ENCODE peak calls at places on chromosomes 12 and 14, in eight cellular contexts. D, L, B, W, E, Q, K and J are unnamed samples.

GRCh38 chr14:59213368-59214315 is 25.2 kb downstream of the DAAM1 start:
- DNase-seq in D (no peak), L (no peak), B (no peak), W (no peak), E (no peak), Q (no peak), K (no peak), J (no peak)

GRCh38 chr14:20343855-20344205 is 395 bp downstream of the PARP2 start:
- DNase-seq in D (no peak), L (no peak), B (no peak), W (no peak), E (no peak), Q (no peak), K (no peak), J (no peak)

GRCh38 chr14:96906434-96906833 is 109.3 kb downstream of the VRK1 start:
- DNase-seq in D (no peak), L (no peak), B (no peak), W (no peak), E (no peak), Q (no peak), K (no peak), J (no peak)

GRCh38 chr12:59357811-59358210 is 238.0 kb upstream of the SLC16A7 start:
- DNase-seq in D (no peak), L (no peak), B (no peak), W (no peak), E (no peak), Q (no peak), K (no peak), J (no peak)

GRCh38 chr12:117590999-117591398 is 229.6 kb upstream of the NOS1 start:
- DNase-seq in D (peak; percentile 23), L (no peak), B (no peak), W (no peak), E (no peak), Q (no peak), K (no peak), J (no peak)

GRCh38 chr12:28574746-28575592 is 384.7 kb downstream of the CCDC91 start:
- DNase-seq in D (no peak), L (peak; percentile 7), B (no peak), W (no peak), E (no peak), Q (no peak), K (no peak), J (no peak)

GRCh38 chr14:102293784-102294183 is 11.2 kb downstream of the MOK start:
- DNase-seq in D (no peak), L (no peak), B (no peak), W (no peak), E (no peak), Q (no peak), K (no peak), J (no peak)

GRCh38 chr12:85385406-85385805 is 105.4 kb downstream of the ALX1 start:
- DNase-seq in D (no peak), L (no peak), B (no peak), W (no peak), E (no peak), Q (no peak), K (no peak), J (no peak)

GRCh38 chr14:84857129-84857528 is 672.8 kb upstream of the FLRT2 start:
- DNase-seq in D (no peak), L (no peak), B (no peak), W (no peak), E (no peak), Q (no peak), K (no peak), J (no peak)

GRCh38 chr14:64800000-64800399 is 79.7 kb downstream of the SPTB start:
- DNase-seq in D (peak; percentile 45), L (peak; percentile 54), B (no peak), W (no peak), E (peak; percentile 58), Q (no peak), K (no peak), J (no peak)

GRCh38 chr14:23351681-23352505 is 794 bp downstream of the SLC22A17 start:
- DNase-seq in D (peak; percentile 74), L (no peak), B (peak; percentile 51), W (peak; percentile 41), E (no peak), Q (no peak), K (no peak), J (no peak)

GRCh38 chr12:58069268-58069967 is 128.1 kb downstream of the ATP23 start:
- DNase-seq in D (no peak), L (no peak), B (no peak), W (no peak), E (no peak), Q (no peak), K (no peak), J (no peak)

GRCh38 chr12:54749191-54749818 is 101.1 kb upstream of the DCD start:
- DNase-seq in D (peak; percentile 62), L (peak; percentile 25), B (no peak), W (peak; percentile 51), E (no peak), Q (peak; percentile 36), K (peak; percentile 23), J (no peak)

GRCh38 chr14:76697246-76697645 is 64.0 kb upstream of the VASH1 start:
- DNase-seq in D (no peak), L (no peak), B (no peak), W (no peak), E (no peak), Q (no peak), K (no peak), J (no peak)

GRCh38 chr12:1880876-1881275 is 37.6 kb downstream of the CACNA2D4 start:
- DNase-seq in D (no peak), L (no peak), B (no peak), W (no peak), E (no peak), Q (no peak), K (no peak), J (no peak)

GRCh38 chr14:20690848-20691640 is 2.5 kb downstream of the ANG start:
- DNase-seq in D (peak; percentile 76), L (peak; percentile 57), B (no peak), W (peak; percentile 57), E (no peak), Q (peak; percentile 60), K (peak; percentile 63), J (no peak)

GRCh38 chr14:32932921-32933622 is 5.6 kb upstream of the NPAS3 start:
- DNase-seq in D (peak; percentile 67), L (no peak), B (peak; percentile 38), W (peak; percentile 45), E (no peak), Q (no peak), K (no peak), J (no peak)
- H3K27ac ChIP-seq in D (no peak overlapping the region), L (no peak overlapping the region), B (no peak overlapping the region), W (no peak overlapping the region), E (no peak overlapping the region), Q (no peak overlapping the region), K (no peak overlapping the region), J (no peak overlapping the region)

DNA sequence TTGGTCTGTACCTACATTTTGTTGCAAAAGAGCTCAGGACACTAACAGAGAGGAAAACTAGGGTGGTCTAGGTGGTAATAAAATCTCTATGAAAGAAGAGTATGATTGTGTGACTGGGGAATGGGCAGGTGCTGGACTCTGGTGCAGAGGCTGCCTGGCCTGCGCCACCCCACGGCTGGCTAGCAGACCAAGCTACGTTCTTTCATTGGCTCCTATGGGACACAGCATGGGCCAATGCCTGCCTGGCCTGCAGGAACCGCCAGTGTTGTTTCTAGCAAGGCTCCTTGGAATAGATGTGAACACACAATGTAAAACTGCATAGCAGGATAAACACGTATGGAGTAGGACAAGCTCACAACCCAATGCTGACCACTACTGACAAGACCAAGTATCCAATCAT is 51.7 kb upstream of the CORO1C start:
- DNase-seq in D (no peak), L (no peak), B (no peak), W (no peak), E (no peak), Q (no peak), K (no peak), J (no peak)
- H3K27ac ChIP-seq in D (no peak overlapping the region), L (no peak overlapping the region), B (no peak overlapping the region), W (no peak overlapping the region), E (no peak overlapping the region), Q (no peak overlapping the region), K (no peak overlapping the region), J (no peak overlapping the region)

GRCh38 chr12:46661161-46661845 is 164.5 kb downstream of the SLC38A4 start:
- DNase-seq in D (peak; percentile 76), L (peak; percentile 60), B (no peak), W (peak; percentile 40), E (no peak), Q (peak; percentile 87), K (peak; percentile 33), J (no peak)
- H3K27ac ChIP-seq in D (no peak overlapping the region), L (peak overlapping the region; percentile 67), B (peak overlapping the region; percentile 17), W (no peak overlapping the region), E (peak overlapping the region; percentile 50), Q (peak overlapping the region; percentile 89), K (no peak overlapping the region), J (peak overlapping the region; percentile 89)

GRCh38 chr12:4270670-4271432 is 2.7 kb upstream of the CCND2 start:
- DNase-seq in D (peak; percentile 74), L (peak; percentile 72), B (peak; percentile 50), W (peak; percentile 62), E (peak; percentile 71), Q (no peak), K (no peak), J (no peak)
- H3K27ac ChIP-seq in D (no peak overlapping the region), L (peak overlapping the region; percentile 57), B (no peak overlapping the region), W (peak overlapping the region; percentile 87), E (peak overlapping the region; percentile 87), Q (no peak overlapping the region), K (peak overlapping the region; percentile 75), J (peak overlapping the region; percentile 89)

GRCh38 chr14:49986344-49987014 is 93.6 kb downstream of the ARF6 start:
- DNase-seq in D (no peak), L (no peak), B (no peak), W (no peak), E (no peak), Q (no peak), K (no peak), J (no peak)
- H3K27ac ChIP-seq in D (no peak overlapping the region), L (peak overlapping the region; percentile 3), B (no peak overlapping the region), W (no peak overlapping the region), E (peak overlapping the region; percentile 39), Q (peak overlapping the region; percentile 82), K (no peak overlapping the region), J (no peak overlapping the region)